ENCODE peak calls at places on chromosome 1, in eight cellular contexts. I, Z, V, C, M, H, K and F are unnamed samples.

GRCh38 chr1:92485374-92486250 is 1.1 kb downstream of the GFI1 start:
- DNase-seq in I (no peak), Z (no peak), V (no peak), C (no peak), M (no peak), H (peak; percentile 69), K (no peak), F (peak; percentile 82)

GRCh38 chr1:47584249-47584648 is 146.4 kb downstream of the FOXD2 start:
- DNase-seq in I (no peak), Z (no peak), V (no peak), C (no peak), M (no peak), H (peak; percentile 65), K (peak; percentile 26), F (no peak)

GRCh38 chr1:78068681-78069283 is 23.0 kb downstream of the GIPC2 start:
- DNase-seq in I (no peak), Z (no peak), V (no peak), C (no peak), M (no peak), H (no peak), K (no peak), F (no peak)

GRCh38 chr1:60848583-60849188 is 233.7 kb upstream of the NFIA start:
- DNase-seq in I (no peak), Z (no peak), V (no peak), C (no peak), M (no peak), H (no peak), K (no peak), F (no peak)

GRCh38 chr1:167661527-167662436 is 31.8 kb downstream of the RCSD1 start:
- DNase-seq in I (no peak), Z (no peak), V (no peak), C (no peak), M (peak; percentile 47), H (no peak), K (no peak), F (no peak)

GRCh38 chr1:2115922-2116341 is 65.7 kb downstream of the PRKCZ start:
- DNase-seq in I (no peak), Z (no peak), V (no peak), C (no peak), M (no peak), H (no peak), K (no peak), F (no peak)

GRCh38 chr1:64122588-64122987 is 80.8 kb upstream of the UBE2U start:
- DNase-seq in I (no peak), Z (no peak), V (no peak), C (no peak), M (no peak), H (no peak), K (no peak), F (no peak)

GRCh38 chr1:184289825-184290550 is 96.8 kb upstream of the C1orf21 start:
- DNase-seq in I (no peak), Z (no peak), V (no peak), C (no peak), M (no peak), H (no peak), K (no peak), F (no peak)

GRCh38 chr1:47616036-47616435 is 178.2 kb downstream of the FOXD2 start:
- DNase-seq in I (no peak), Z (no peak), V (no peak), C (no peak), M (no peak), H (no peak), K (no peak), F (no peak)

GRCh38 chr1:175976865-175977642 is 230.0 kb downstream of the COP1 start:
- DNase-seq in I (no peak), Z (no peak), V (no peak), C (no peak), M (no peak), H (no peak), K (no peak), F (no peak)

GRCh38 chr1:183152216-183152615 is 33.8 kb upstream of the LAMC2 start:
- DNase-seq in I (no peak), Z (no peak), V (no peak), C (no peak), M (no peak), H (no peak), K (no peak), F (no peak)

GRCh38 chr1:99704356-99704816 is 58.5 kb downstream of the PALMD start:
- DNase-seq in I (no peak), Z (no peak), V (no peak), C (no peak), M (no peak), H (no peak), K (no peak), F (peak; percentile 10)

GRCh38 chr1:223244366-223245103 is 101.5 kb upstream of the TLR5 start:
- DNase-seq in I (no peak), Z (no peak), V (peak; percentile 30), C (no peak), M (no peak), H (no peak), K (no peak), F (no peak)

GRCh38 chr1:86705633-86705985 is 1.2 kb downstream of the SH3GLB1 start:
- DNase-seq in I (no peak), Z (no peak), V (no peak), C (peak; percentile 64), M (no peak), H (no peak), K (no peak), F (peak; percentile 21)

GRCh38 chr1:37246631-37247030 is 212.3 kb upstream of the GRIK3 start:
- DNase-seq in I (no peak), Z (no peak), V (no peak), C (no peak), M (no peak), H (no peak), K (no peak), F (no peak)

DNA sequence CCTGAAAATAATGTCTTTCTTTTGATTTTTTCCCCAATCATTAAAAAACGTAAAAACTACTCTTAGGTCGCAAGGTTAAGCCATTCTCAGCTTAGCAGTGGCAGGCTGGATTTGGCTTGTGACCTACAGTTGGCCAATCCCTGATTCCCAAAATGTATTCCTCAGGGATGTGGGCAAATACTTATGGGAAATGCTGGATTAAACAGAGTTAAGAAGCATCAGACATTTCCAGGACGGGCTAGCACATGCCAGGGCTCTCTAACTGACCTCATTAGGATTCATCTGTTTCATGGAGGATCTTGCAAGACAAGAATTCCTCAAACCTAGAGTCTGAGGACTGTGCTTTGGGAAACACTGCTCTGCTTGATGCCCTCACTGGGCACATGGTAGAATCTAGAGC is 982 bp upstream of the IL24 start:
- DNase-seq in I (no peak), Z (no peak), V (no peak), C (no peak), M (no peak), H (no peak), K (no peak), F (no peak)
- TF ChIP-seq EP300 in I (no peak), Z (no peak), V (no peak), C (no peak), M (no peak), H (no peak), K (no peak), F (no peak)

GRCh38 chr1:7670334-7671145 is 100.6 kb upstream of the VAMP3 start:
- DNase-seq in I (peak; percentile 68), Z (no peak), V (no peak), C (no peak), M (no peak), H (no peak), K (no peak), F (no peak)

GRCh38 chr1:7664893-7665250 is 106.2 kb upstream of the VAMP3 start:
- DNase-seq in I (no peak), Z (no peak), V (no peak), C (no peak), M (no peak), H (no peak), K (no peak), F (no peak)

GRCh38 chr1:7666249-7666648 is 104.8 kb upstream of the VAMP3 start:
- DNase-seq in I (no peak), Z (no peak), V (no peak), C (no peak), M (no peak), H (no peak), K (no peak), F (no peak)

GRCh38 chr1:7669559-7670208 is 101.4 kb upstream of the VAMP3 start:
- DNase-seq in I (no peak), Z (peak; percentile 53), V (no peak), C (no peak), M (peak; percentile 61), H (peak; percentile 56), K (no peak), F (peak; percentile 41)

DNA sequence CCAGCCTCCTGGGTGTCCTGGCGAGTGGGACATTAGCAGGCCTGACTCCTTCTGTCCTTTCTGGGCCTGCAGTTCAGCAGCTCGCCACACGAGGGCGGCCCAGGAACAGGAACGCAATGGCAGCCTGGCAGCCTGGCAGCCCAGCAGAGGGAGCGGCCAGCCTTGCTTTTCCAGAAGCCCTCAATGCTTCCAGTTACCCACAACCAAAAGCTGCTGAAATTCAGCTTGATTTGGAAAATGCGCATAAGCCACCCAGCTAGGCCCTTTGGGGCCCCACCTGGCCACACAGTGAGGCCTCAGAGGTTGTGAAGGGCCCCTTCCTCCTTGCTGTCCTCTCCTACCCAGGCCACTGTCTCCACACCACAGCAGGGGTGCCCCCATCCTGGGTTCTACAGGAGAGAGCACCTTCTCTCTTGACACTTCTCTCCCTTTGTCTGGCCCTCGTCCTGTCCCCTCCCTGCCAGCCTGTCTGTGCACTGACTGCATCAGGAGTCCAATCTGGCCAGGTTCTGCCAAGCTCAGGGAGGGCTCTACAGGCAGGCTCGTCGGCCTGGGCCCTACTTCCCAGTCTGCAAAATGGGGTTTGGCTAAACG is 103.4 kb upstream of the VAMP3 start:
- DNase-seq in I (peak; percentile 96), Z (peak; percentile 94), V (peak; percentile 11), C (peak; percentile 94), M (peak; percentile 66), H (peak; percentile 96), K (peak; percentile 93), F (peak; percentile 91)
- TF ChIP-seq CTCF in I (peak; percentile 100), Z (peak; percentile 91), V (peak; percentile 98), C (peak; percentile 100), M (peak; percentile 91), H (peak; percentile 100), K (peak; percentile 100), F (peak; percentile 100)

GRCh38 chr1:8653878-8654277 is 163.6 kb downstream of the RERE start:
- DNase-seq in I (no peak), Z (no peak), V (no peak), C (no peak), M (no peak), H (no peak), K (no peak), F (no peak)
- TF ChIP-seq EP300 in I (no peak), Z (no peak), V (no peak), C (no peak), M (no peak), H (no peak), K (no peak), F (no peak)

DNA sequence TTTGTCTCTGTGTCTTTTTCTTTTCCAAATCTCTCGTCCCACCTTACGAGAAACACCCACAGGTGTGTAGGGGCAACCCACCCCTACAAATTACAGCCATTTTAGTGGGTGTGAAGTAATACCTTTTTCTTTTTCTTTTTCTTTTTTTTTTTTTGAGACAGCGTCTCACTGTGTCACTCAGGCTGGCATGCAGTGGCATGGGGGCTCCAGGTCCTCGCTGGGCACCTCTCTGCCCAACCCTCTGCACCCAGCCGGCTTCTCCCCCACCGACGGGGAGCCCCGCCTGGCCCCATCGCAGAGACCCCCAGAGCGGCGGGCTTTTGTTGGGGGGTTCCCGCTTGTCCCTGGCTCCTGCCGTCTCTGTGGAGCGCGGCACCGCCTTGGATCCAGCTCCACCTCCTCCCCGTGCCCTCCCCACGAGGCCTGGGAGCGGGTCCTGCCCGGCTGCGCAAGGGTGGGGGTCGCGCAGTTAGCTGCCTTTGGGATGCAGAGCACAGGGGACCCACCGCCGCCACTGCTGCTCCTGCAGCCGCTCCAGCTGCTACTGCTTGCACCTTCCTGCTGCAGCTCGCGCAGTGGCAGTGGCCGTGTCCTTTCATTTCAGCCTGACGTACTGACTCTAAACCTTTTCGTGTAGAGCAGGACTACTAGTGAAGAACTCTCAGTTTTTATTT is 10.9 kb upstream of the NVL start:
- DNase-seq in I (no peak), Z (no peak), V (no peak), C (no peak), M (no peak), H (peak; percentile 54), K (no peak), F (peak; percentile 36)
- TF ChIP-seq CTCF in I (no peak), Z (no peak), V (no peak), C (no peak), M (no peak), H (no peak), K (no peak), F (no peak)